ENCODE peak calls at places on chromosomes 5 and 9, in four cellular contexts. One of them, this sample, is unnamed.

GRCh38 chr9:112403802-112404201 is 23.9 kb downstream of the HSDL2 start:
- DNase-seq in bronchial epithelial cell: no peak
- DNase-seq in AG10803: no peak
- DNase-seq in activated naive CD8-positive, alpha-beta T cell treated with anti-CD3 and anti-CD28 coated beads, Interleukin-2, amount 50 U/mL, for 24 hours: no peak
- DNase-seq in this sample: no peak

GRCh38 chr5:20556364-20556763 is 568.4 kb upstream of the CDH18 start:
- DNase-seq in bronchial epithelial cell: peak
- DNase-seq in AG10803: no peak
- DNase-seq in activated naive CD8-positive, alpha-beta T cell treated with anti-CD3 and anti-CD28 coated beads, Interleukin-2, amount 50 U/mL, for 24 hours: no peak
- DNase-seq in this sample: no peak

GRCh38 chr5:152634596-152634995 is 229.5 kb upstream of the NMUR2 start:
- DNase-seq in activated naive CD8-positive, alpha-beta T cell treated with anti-CD3 and anti-CD28 coated beads, Interleukin-2, amount 50 U/mL, for 24 hours: no peak
- DNase-seq in AG10803: no peak
- DNase-seq in bronchial epithelial cell: no peak
- DNase-seq in this sample: no peak

GRCh38 chr9:115025721-115026120 is 92.2 kb downstream of the TNC start:
- DNase-seq in AG10803: no peak
- DNase-seq in bronchial epithelial cell: no peak
- DNase-seq in activated naive CD8-positive, alpha-beta T cell treated with anti-CD3 and anti-CD28 coated beads, Interleukin-2, amount 50 U/mL, for 24 hours: no peak
- DNase-seq in this sample: no peak

GRCh38 chr5:157471709-157472108 is 11.7 kb downstream of the NIPAL4 start:
- DNase-seq in activated naive CD8-positive, alpha-beta T cell treated with anti-CD3 and anti-CD28 coated beads, Interleukin-2, amount 50 U/mL, for 24 hours: peak
- DNase-seq in bronchial epithelial cell: peak
- DNase-seq in AG10803: peak
- DNase-seq in this sample: peak

GRCh38 chr5:122029818-122030217 is 48.2 kb downstream of the LOX start:
- DNase-seq in activated naive CD8-positive, alpha-beta T cell treated with anti-CD3 and anti-CD28 coated beads, Interleukin-2, amount 50 U/mL, for 24 hours: no peak
- DNase-seq in bronchial epithelial cell: no peak
- DNase-seq in AG10803: no peak
- DNase-seq in this sample: no peak

GRCh38 chr9:125189011-125189360 is 617 bp downstream of the PPP6C start:
- DNase-seq in bronchial epithelial cell: no peak
- DNase-seq in AG10803: no peak
- DNase-seq in activated naive CD8-positive, alpha-beta T cell treated with anti-CD3 and anti-CD28 coated beads, Interleukin-2, amount 50 U/mL, for 24 hours: peak
- DNase-seq in this sample: peak

GRCh38 chr9:104608336-104608735 is 2.9 kb upstream of the OR13C2 start:
- DNase-seq in AG10803: no peak
- DNase-seq in bronchial epithelial cell: peak
- DNase-seq in activated naive CD8-positive, alpha-beta T cell treated with anti-CD3 and anti-CD28 coated beads, Interleukin-2, amount 50 U/mL, for 24 hours: no peak
- DNase-seq in this sample: no peak

GRCh38 chr9:124684140-124684539 is 87.0 kb downstream of the NR6A1 start:
- DNase-seq in activated naive CD8-positive, alpha-beta T cell treated with anti-CD3 and anti-CD28 coated beads, Interleukin-2, amount 50 U/mL, for 24 hours: no peak
- DNase-seq in AG10803: no peak
- DNase-seq in bronchial epithelial cell: no peak
- DNase-seq in this sample: no peak

GRCh38 chr5:2184024-2184362 is 301.3 kb upstream of the IRX4 start:
- DNase-seq in activated naive CD8-positive, alpha-beta T cell treated with anti-CD3 and anti-CD28 coated beads, Interleukin-2, amount 50 U/mL, for 24 hours: no peak
- DNase-seq in bronchial epithelial cell: no peak
- DNase-seq in AG10803: no peak
- DNase-seq in this sample: no peak

GRCh38 chr5:95861858-95862561 is 39.5 kb upstream of the GLRX start:
- DNase-seq in AG10803: peak
- DNase-seq in activated naive CD8-positive, alpha-beta T cell treated with anti-CD3 and anti-CD28 coated beads, Interleukin-2, amount 50 U/mL, for 24 hours: peak
- DNase-seq in bronchial epithelial cell: peak
- DNase-seq in this sample: no peak

GRCh38 chr5:164051745-164052144 is 546.3 kb downstream of the MAT2B start:
- DNase-seq in AG10803: no peak
- DNase-seq in bronchial epithelial cell: peak
- DNase-seq in activated naive CD8-positive, alpha-beta T cell treated with anti-CD3 and anti-CD28 coated beads, Interleukin-2, amount 50 U/mL, for 24 hours: no peak
- DNase-seq in this sample: no peak

GRCh38 chr9:16266648-16267276 is 603.7 kb downstream of the BNC2 start:
- DNase-seq in AG10803: no peak
- DNase-seq in activated naive CD8-positive, alpha-beta T cell treated with anti-CD3 and anti-CD28 coated beads, Interleukin-2, amount 50 U/mL, for 24 hours: peak
- DNase-seq in bronchial epithelial cell: no peak
- DNase-seq in this sample: no peak

GRCh38 chr5:132067451-132067850 is 6.1 kb upstream of the CSF2 start:
- DNase-seq in activated naive CD8-positive, alpha-beta T cell treated with anti-CD3 and anti-CD28 coated beads, Interleukin-2, amount 50 U/mL, for 24 hours: no peak
- DNase-seq in bronchial epithelial cell: no peak
- DNase-seq in AG10803: no peak
- DNase-seq in this sample: no peak

GRCh38 chr5:38018011-38018410 is 178.2 kb upstream of the GDNF start:
- DNase-seq in AG10803: no peak
- DNase-seq in activated naive CD8-positive, alpha-beta T cell treated with anti-CD3 and anti-CD28 coated beads, Interleukin-2, amount 50 U/mL, for 24 hours: no peak
- DNase-seq in bronchial epithelial cell: no peak
- DNase-seq in this sample: no peak

GRCh38 chr9:126219717-126220116 is 106.9 kb upstream of the MVB12B start:
- DNase-seq in bronchial epithelial cell: no peak
- DNase-seq in activated naive CD8-positive, alpha-beta T cell treated with anti-CD3 and anti-CD28 coated beads, Interleukin-2, amount 50 U/mL, for 24 hours: no peak
- DNase-seq in AG10803: no peak
- DNase-seq in this sample: no peak

GRCh38 chr5:1294839-1295649 is at the start of gene TERT:
- DNase-seq in activated naive CD8-positive, alpha-beta T cell treated with anti-CD3 and anti-CD28 coated beads, Interleukin-2, amount 50 U/mL, for 24 hours: peak
- DNase-seq in bronchial epithelial cell: no peak
- DNase-seq in AG10803: no peak
- DNase-seq in this sample: no peak

GRCh38 chr9:1959347-1959746 is 55.8 kb upstream of the SMARCA2 start:
- DNase-seq in AG10803: no peak
- DNase-seq in activated naive CD8-positive, alpha-beta T cell treated with anti-CD3 and anti-CD28 coated beads, Interleukin-2, amount 50 U/mL, for 24 hours: no peak
- DNase-seq in bronchial epithelial cell: no peak
- DNase-seq in this sample: no peak

GRCh38 chr9:17744786-17745185 is 165.9 kb downstream of the SH3GL2 start:
- DNase-seq in bronchial epithelial cell: no peak
- DNase-seq in activated naive CD8-positive, alpha-beta T cell treated with anti-CD3 and anti-CD28 coated beads, Interleukin-2, amount 50 U/mL, for 24 hours: no peak
- DNase-seq in AG10803: no peak
- DNase-seq in this sample: peak

GRCh38 chr9:134568756-134569155 is 72.8 kb upstream of the COL5A1 start:
- DNase-seq in bronchial epithelial cell: no peak
- DNase-seq in activated naive CD8-positive, alpha-beta T cell treated with anti-CD3 and anti-CD28 coated beads, Interleukin-2, amount 50 U/mL, for 24 hours: no peak
- DNase-seq in AG10803: peak
- DNase-seq in this sample: no peak

GRCh38 chr9:19231126-19232035 is 888 bp downstream of the DENND4C start:
- DNase-seq in bronchial epithelial cell: peak
- DNase-seq in AG10803: peak
- DNase-seq in activated naive CD8-positive, alpha-beta T cell treated with anti-CD3 and anti-CD28 coated beads, Interleukin-2, amount 50 U/mL, for 24 hours: no peak
- DNase-seq in this sample: peak